ENCODE peak calls at places on chromosomes 6 and 20, in six cellular contexts. One of them, this sample, is unnamed.

GRCh38 chr6:157235600-157236039 is 87.7 kb downstream of the TMEM242 start:
- DNase-seq in brain microvascular endothelial cell: peak
- DNase-seq in adrenal gland: peak
- DNase-seq in CD8-positive, alpha-beta T cell: no peak
- DNase-seq in right cardiac atrium: peak
- DNase-seq in HCT116: no peak
- DNase-seq in this sample: peak

GRCh38 chr20:50690979-50691584 is at the start of gene RIPOR3:
- DNase-seq in brain microvascular endothelial cell: no peak
- DNase-seq in adrenal gland: no peak
- DNase-seq in CD8-positive, alpha-beta T cell: no peak
- DNase-seq in right cardiac atrium: no peak
- DNase-seq in HCT116: no peak
- DNase-seq in this sample: peak

GRCh38 chr20:32522775-32523612 is 62.1 kb downstream of the NOL4L start:
- DNase-seq in brain microvascular endothelial cell: peak
- DNase-seq in adrenal gland: no peak
- DNase-seq in CD8-positive, alpha-beta T cell: no peak
- DNase-seq in right cardiac atrium: no peak
- DNase-seq in HCT116: no peak
- DNase-seq in this sample: peak

GRCh38 chr6:44104661-44105060 is 22.6 kb downstream of the MRPL14 start:
- DNase-seq in brain microvascular endothelial cell: no peak
- DNase-seq in adrenal gland: peak
- DNase-seq in CD8-positive, alpha-beta T cell: no peak
- DNase-seq in right cardiac atrium: peak
- DNase-seq in HCT116: no peak
- DNase-seq in this sample: no peak

GRCh38 chr20:59645316-59645715 is 41.0 kb downstream of the PHACTR3 start:
- DNase-seq in brain microvascular endothelial cell: no peak
- DNase-seq in adrenal gland: peak
- DNase-seq in CD8-positive, alpha-beta T cell: no peak
- DNase-seq in right cardiac atrium: no peak
- DNase-seq in HCT116: no peak
- DNase-seq in this sample: no peak

GRCh38 chr6:78623567-78623966 is 243.8 kb upstream of the IRAK1BP1 start:
- DNase-seq in brain microvascular endothelial cell: no peak
- DNase-seq in adrenal gland: no peak
- DNase-seq in CD8-positive, alpha-beta T cell: no peak
- DNase-seq in right cardiac atrium: no peak
- DNase-seq in HCT116: no peak
- DNase-seq in this sample: no peak

GRCh38 chr6:46677314-46677654 is 10.4 kb upstream of the TDRD6 start:
- DNase-seq in brain microvascular endothelial cell: no peak
- DNase-seq in adrenal gland: no peak
- DNase-seq in CD8-positive, alpha-beta T cell: no peak
- DNase-seq in right cardiac atrium: no peak
- DNase-seq in HCT116: no peak
- DNase-seq in this sample: no peak

GRCh38 chr6:137473651-137474050 is 20.5 kb downstream of the OLIG3 start:
- DNase-seq in brain microvascular endothelial cell: no peak
- DNase-seq in adrenal gland: no peak
- DNase-seq in CD8-positive, alpha-beta T cell: no peak
- DNase-seq in right cardiac atrium: no peak
- DNase-seq in HCT116: no peak
- DNase-seq in this sample: no peak

GRCh38 chr6:91042656-91043055 is 455.8 kb upstream of the MAP3K7 start:
- DNase-seq in brain microvascular endothelial cell: no peak
- DNase-seq in adrenal gland: no peak
- DNase-seq in CD8-positive, alpha-beta T cell: no peak
- DNase-seq in right cardiac atrium: no peak
- DNase-seq in HCT116: no peak
- DNase-seq in this sample: no peak

GRCh38 chr6:156131221-156131903 is 645.8 kb upstream of the ARID1B start:
- DNase-seq in brain microvascular endothelial cell: no peak
- DNase-seq in adrenal gland: peak
- DNase-seq in CD8-positive, alpha-beta T cell: no peak
- DNase-seq in right cardiac atrium: no peak
- DNase-seq in HCT116: no peak
- DNase-seq in this sample: no peak

GRCh38 chr6:113281014-113281810 is 575.9 kb upstream of the MARCKS start:
- DNase-seq in brain microvascular endothelial cell: peak
- DNase-seq in adrenal gland: no peak
- DNase-seq in CD8-positive, alpha-beta T cell: no peak
- DNase-seq in right cardiac atrium: no peak
- DNase-seq in HCT116: no peak
- DNase-seq in this sample: no peak

GRCh38 chr20:1334761-1335160 is 5.8 kb upstream of the SDCBP2 start:
- DNase-seq in brain microvascular endothelial cell: no peak
- DNase-seq in adrenal gland: peak
- DNase-seq in CD8-positive, alpha-beta T cell: no peak
- DNase-seq in right cardiac atrium: no peak
- DNase-seq in HCT116: peak
- DNase-seq in this sample: no peak

GRCh38 chr6:133504761-133505160 is 263.6 kb downstream of the EYA4 start:
- DNase-seq in brain microvascular endothelial cell: no peak
- DNase-seq in adrenal gland: no peak
- DNase-seq in CD8-positive, alpha-beta T cell: no peak
- DNase-seq in right cardiac atrium: peak
- DNase-seq in HCT116: no peak
- DNase-seq in this sample: no peak

GRCh38 chr20:6765469-6766058 is 1.9 kb upstream of the BMP2 start:
- DNase-seq in brain microvascular endothelial cell: peak
- DNase-seq in adrenal gland: no peak
- DNase-seq in CD8-positive, alpha-beta T cell: no peak
- DNase-seq in right cardiac atrium: no peak
- DNase-seq in HCT116: peak
- DNase-seq in this sample: no peak

GRCh38 chr20:4134861-4135379 is 119.6 kb upstream of the RNF24 start:
- DNase-seq in brain microvascular endothelial cell: no peak
- DNase-seq in adrenal gland: no peak
- DNase-seq in CD8-positive, alpha-beta T cell: no peak
- DNase-seq in right cardiac atrium: no peak
- DNase-seq in HCT116: no peak
- DNase-seq in this sample: no peak

GRCh38 chr6:1704711-1705110 is 95.0 kb downstream of the FOXC1 start:
- DNase-seq in brain microvascular endothelial cell: no peak
- DNase-seq in adrenal gland: no peak
- DNase-seq in CD8-positive, alpha-beta T cell: no peak
- DNase-seq in right cardiac atrium: no peak
- DNase-seq in HCT116: no peak
- DNase-seq in this sample: no peak

GRCh38 chr6:145272246-145272645 is 463.1 kb downstream of the EPM2A start:
- DNase-seq in brain microvascular endothelial cell: no peak
- DNase-seq in adrenal gland: no peak
- DNase-seq in CD8-positive, alpha-beta T cell: no peak
- DNase-seq in right cardiac atrium: no peak
- DNase-seq in HCT116: no peak
- DNase-seq in this sample: no peak

GRCh38 chr20:25000268-25000801 is 7.8 kb upstream of the APMAP start:
- DNase-seq in brain microvascular endothelial cell: peak
- DNase-seq in adrenal gland: peak
- DNase-seq in CD8-positive, alpha-beta T cell: no peak
- DNase-seq in right cardiac atrium: peak
- DNase-seq in HCT116: no peak
- DNase-seq in this sample: peak

GRCh38 chr6:36735110-36735971 is 37.7 kb downstream of the RAB44 start:
- DNase-seq in brain microvascular endothelial cell: peak
- DNase-seq in adrenal gland: peak
- DNase-seq in CD8-positive, alpha-beta T cell: no peak
- DNase-seq in right cardiac atrium: peak
- DNase-seq in HCT116: no peak
- DNase-seq in this sample: peak

GRCh38 chr20:5070570-5070969 is 49.2 kb downstream of the PCNA start:
- DNase-seq in brain microvascular endothelial cell: no peak
- DNase-seq in adrenal gland: no peak
- DNase-seq in CD8-positive, alpha-beta T cell: no peak
- DNase-seq in right cardiac atrium: no peak
- DNase-seq in HCT116: no peak
- DNase-seq in this sample: no peak

GRCh38 chr6:39073471-39074355 is 25.1 kb downstream of the GLP1R start:
- DNase-seq in brain microvascular endothelial cell: no peak
- DNase-seq in adrenal gland: no peak
- DNase-seq in CD8-positive, alpha-beta T cell: no peak
- DNase-seq in right cardiac atrium: no peak
- DNase-seq in HCT116: no peak
- DNase-seq in this sample: no peak

GRCh38 chr6:56849876-56850275 is 105.0 kb upstream of the BEND6 start:
- DNase-seq in brain microvascular endothelial cell: peak
- DNase-seq in adrenal gland: no peak
- DNase-seq in CD8-positive, alpha-beta T cell: no peak
- DNase-seq in right cardiac atrium: no peak
- DNase-seq in HCT116: no peak
- DNase-seq in this sample: no peak

GRCh38 chr6:56851541-56852248 is 103.2 kb upstream of the BEND6 start:
- DNase-seq in brain microvascular endothelial cell: peak
- DNase-seq in adrenal gland: peak
- DNase-seq in CD8-positive, alpha-beta T cell: no peak
- DNase-seq in right cardiac atrium: peak
- DNase-seq in HCT116: no peak
- DNase-seq in this sample: no peak

GRCh38 chr6:56852249-56852606 is 102.7 kb upstream of the BEND6 start:
- DNase-seq in brain microvascular endothelial cell: no peak
- DNase-seq in adrenal gland: no peak
- DNase-seq in CD8-positive, alpha-beta T cell: no peak
- DNase-seq in right cardiac atrium: no peak
- DNase-seq in HCT116: no peak
- DNase-seq in this sample: no peak

GRCh38 chr6:56851104-56851503 is 103.8 kb upstream of the BEND6 start:
- DNase-seq in brain microvascular endothelial cell: peak
- DNase-seq in adrenal gland: no peak
- DNase-seq in CD8-positive, alpha-beta T cell: no peak
- DNase-seq in right cardiac atrium: no peak
- DNase-seq in HCT116: no peak
- DNase-seq in this sample: no peak

DNA sequence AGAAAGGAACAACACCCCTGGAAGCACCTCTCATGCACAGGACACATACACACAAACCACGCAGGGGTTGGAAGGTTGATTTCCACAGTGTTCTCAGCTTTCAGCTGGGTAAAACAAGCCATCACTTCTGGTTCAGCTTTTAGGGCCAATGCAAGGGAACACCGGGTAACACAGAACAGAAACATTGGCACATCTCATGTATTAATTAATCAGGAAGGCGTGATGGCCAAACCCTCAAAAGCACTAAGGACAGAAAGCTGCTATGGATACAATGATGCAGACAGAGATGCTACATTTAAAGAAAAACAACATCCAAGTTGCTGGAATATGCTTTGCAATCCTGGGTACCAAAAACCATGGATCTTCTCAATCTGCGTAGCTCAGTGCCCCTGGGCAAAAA is 104.3 kb upstream of the BEND6 start:
- DNase-seq in brain microvascular endothelial cell: no peak
- DNase-seq in adrenal gland: no peak
- DNase-seq in CD8-positive, alpha-beta T cell: no peak
- DNase-seq in right cardiac atrium: no peak
- DNase-seq in HCT116: no peak
- DNase-seq in this sample: no peak
- H3K4me3 ChIP-seq in brain microvascular endothelial cell: peak
- H3K4me3 ChIP-seq in adrenal gland: peak
- H3K4me3 ChIP-seq in CD8-positive, alpha-beta T cell: no peak
- H3K4me3 ChIP-seq in right cardiac atrium: peak
- H3K4me3 ChIP-seq in HCT116: no peak
- H3K4me3 ChIP-seq in this sample: no peak

GRCh38 chr20:22430746-22431168 is 153.6 kb downstream of the FOXA2 start:
- DNase-seq in brain microvascular endothelial cell: no peak
- DNase-seq in adrenal gland: no peak
- DNase-seq in CD8-positive, alpha-beta T cell: no peak
- DNase-seq in right cardiac atrium: no peak
- DNase-seq in HCT116: no peak
- DNase-seq in this sample: no peak
- H3K4me3 ChIP-seq in brain microvascular endothelial cell: no peak
- H3K4me3 ChIP-seq in adrenal gland: no peak
- H3K4me3 ChIP-seq in CD8-positive, alpha-beta T cell: no peak
- H3K4me3 ChIP-seq in right cardiac atrium: no peak
- H3K4me3 ChIP-seq in HCT116: no peak
- H3K4me3 ChIP-seq in this sample: no peak

GRCh38 chr6:73349311-73349710 is 4.8 kb downstream of the DPPA5 start:
- DNase-seq in brain microvascular endothelial cell: no peak
- DNase-seq in adrenal gland: no peak
- DNase-seq in CD8-positive, alpha-beta T cell: no peak
- DNase-seq in right cardiac atrium: no peak
- DNase-seq in HCT116: no peak
- DNase-seq in this sample: no peak
- H3K4me3 ChIP-seq in brain microvascular endothelial cell: no peak
- H3K4me3 ChIP-seq in adrenal gland: no peak
- H3K4me3 ChIP-seq in CD8-positive, alpha-beta T cell: no peak
- H3K4me3 ChIP-seq in right cardiac atrium: no peak
- H3K4me3 ChIP-seq in HCT116: no peak
- H3K4me3 ChIP-seq in this sample: no peak

GRCh38 chr6:89410231-89411018 is 1.6 kb downstream of the RRAGD start:
- DNase-seq in brain microvascular endothelial cell: no peak
- DNase-seq in adrenal gland: no peak
- DNase-seq in CD8-positive, alpha-beta T cell: no peak
- DNase-seq in right cardiac atrium: no peak
- DNase-seq in HCT116: no peak
- DNase-seq in this sample: no peak
- H3K4me3 ChIP-seq in brain microvascular endothelial cell: no peak
- H3K4me3 ChIP-seq in adrenal gland: peak
- H3K4me3 ChIP-seq in CD8-positive, alpha-beta T cell: peak
- H3K4me3 ChIP-seq in right cardiac atrium: peak
- H3K4me3 ChIP-seq in HCT116: no peak
- H3K4me3 ChIP-seq in this sample: peak

GRCh38 chr20:62644802-62645496 is 2.6 kb downstream of the SLCO4A1 start:
- DNase-seq in brain microvascular endothelial cell: no peak
- DNase-seq in adrenal gland: no peak
- DNase-seq in CD8-positive, alpha-beta T cell: no peak
- DNase-seq in right cardiac atrium: no peak
- DNase-seq in HCT116: no peak
- DNase-seq in this sample: no peak

GRCh38 chr20:62641749-62642665 is at the start of gene SLCO4A1:
- DNase-seq in brain microvascular endothelial cell: no peak
- DNase-seq in adrenal gland: peak
- DNase-seq in CD8-positive, alpha-beta T cell: peak
- DNase-seq in right cardiac atrium: peak
- DNase-seq in HCT116: peak
- DNase-seq in this sample: peak

GRCh38 chr20:62644044-62644795 is 1.9 kb downstream of the SLCO4A1 start:
- DNase-seq in brain microvascular endothelial cell: no peak
- DNase-seq in adrenal gland: no peak
- DNase-seq in CD8-positive, alpha-beta T cell: no peak
- DNase-seq in right cardiac atrium: no peak
- DNase-seq in HCT116: no peak
- DNase-seq in this sample: peak

GRCh38 chr20:62642666-62643520 is 590 bp downstream of the SLCO4A1 start:
- DNase-seq in brain microvascular endothelial cell: no peak
- DNase-seq in adrenal gland: no peak
- DNase-seq in CD8-positive, alpha-beta T cell: no peak
- DNase-seq in right cardiac atrium: no peak
- DNase-seq in HCT116: no peak
- DNase-seq in this sample: no peak

DNA sequence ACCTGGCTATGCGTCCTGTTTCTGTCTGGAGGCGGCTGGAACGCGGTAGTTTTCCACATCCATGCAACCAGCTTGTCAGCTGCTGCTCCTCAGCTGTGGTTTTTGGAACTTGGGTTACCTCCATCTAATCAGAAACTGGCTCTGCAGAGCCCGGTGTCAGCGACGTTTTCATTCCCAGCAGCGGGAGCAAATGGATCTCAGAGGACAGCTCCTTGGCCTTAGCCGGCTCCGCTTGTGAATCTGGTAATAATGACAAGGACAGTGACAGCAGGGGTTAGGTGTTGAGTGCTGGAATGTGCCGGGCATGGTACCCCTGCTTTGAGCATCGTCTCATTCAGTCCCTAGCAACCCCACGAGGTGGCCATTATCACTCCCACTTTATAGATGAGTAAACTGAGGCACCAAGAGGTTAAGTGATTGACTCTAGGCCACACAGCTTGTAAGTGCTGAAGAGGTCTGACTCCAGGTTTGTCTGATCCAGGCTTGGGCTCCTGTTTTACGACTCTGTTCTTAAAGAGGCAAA is 1.3 kb downstream of the SLCO4A1 start:
- DNase-seq in brain microvascular endothelial cell: no peak
- DNase-seq in adrenal gland: no peak
- DNase-seq in CD8-positive, alpha-beta T cell: no peak
- DNase-seq in right cardiac atrium: no peak
- DNase-seq in HCT116: no peak
- DNase-seq in this sample: no peak
- H3K4me3 ChIP-seq in brain microvascular endothelial cell: no peak
- H3K4me3 ChIP-seq in adrenal gland: peak
- H3K4me3 ChIP-seq in CD8-positive, alpha-beta T cell: no peak
- H3K4me3 ChIP-seq in right cardiac atrium: peak
- H3K4me3 ChIP-seq in HCT116: peak
- H3K4me3 ChIP-seq in this sample: peak